ENCODE peak calls at places on chromosomes 11 and 22, in four cellular contexts. M is RPMI8226; U is activated CD4-positive, alpha-beta T cell treated with anti-CD3 and anti-CD28 coated beads, Interleukin-2, amount 50 U/mL, for 48 hours; Q is HT1080. V is an unnamed sample.

GRCh38 chr11:103546236-103546635 is 437.0 kb downstream of the DYNC2H1 start:
- DNase-seq in Q (peak), M (no peak), U (no peak), V (no peak)

GRCh38 chr22:23105919-23106853 is 35.6 kb downstream of the RSPH14 start:
- DNase-seq in U (no peak), Q (no peak), M (no peak), V (no peak)

GRCh38 chr11:27209562-27210005 is 153.4 kb downstream of the CCDC34 start:
- DNase-seq in U (no peak), M (no peak), Q (peak), V (no peak)

GRCh38 chr11:107545101-107545514 is 20.4 kb downstream of the ALKBH8 start:
- DNase-seq in U (no peak), M (no peak), Q (peak), V (no peak)

GRCh38 chr22:24189249-24190158 is 8.2 kb downstream of the SUSD2 start:
- DNase-seq in U (peak), M (peak), Q (peak), V (no peak)

GRCh38 chr22:41487037-41487963 is 18.4 kb downstream of the ACO2 start:
- DNase-seq in U (no peak), M (no peak), Q (no peak), V (no peak)

GRCh38 chr11:16603245-16603644 is 135.2 kb upstream of the C11orf58 start:
- DNase-seq in Q (no peak), M (no peak), U (no peak), V (no peak)

GRCh38 chr11:132114185-132114584 is 743.8 kb downstream of the NTM start:
- DNase-seq in Q (peak), M (peak), U (no peak), V (no peak)

GRCh38 chr11:72238040-72238450 is 5.9 kb downstream of the PHOX2A start:
- DNase-seq in M (peak), U (peak), Q (peak), V (no peak)

GRCh38 chr11:45885274-45885920 is at the start of gene MAPK8IP1:
- DNase-seq in U (peak), M (peak), Q (no peak), V (no peak)

GRCh38 chr11:1531961-1532586 is 40.0 kb downstream of the DUSP8 start:
- DNase-seq in M (no peak), Q (no peak), U (no peak), V (no peak)

GRCh38 chr11:3995949-3996554 is 98.5 kb upstream of the RRM1 start:
- DNase-seq in U (no peak), Q (peak), M (no peak), V (no peak)

GRCh38 chr11:21411114-21411513 is 741.7 kb downstream of the NELL1 start:
- DNase-seq in Q (peak), M (peak), U (no peak), V (no peak)

GRCh38 chr11:117809236-117810055 is 12.4 kb upstream of the DSCAML1 start:
- DNase-seq in Q (peak), M (peak), U (peak), V (no peak)

GRCh38 chr11:64102005-64102738 is 63.7 kb downstream of the MACROD1 start:
- DNase-seq in M (no peak), U (no peak), Q (no peak), V (peak)

GRCh38 chr11:44761546-44761961 is 34.8 kb downstream of the TSPAN18 start:
- DNase-seq in M (no peak), U (no peak), Q (no peak), V (no peak)

GRCh38 chr22:36332623-36333331 is 55.0 kb downstream of the MYH9 start:
- DNase-seq in Q (peak), U (peak), M (peak), V (no peak)

GRCh38 chr11:99501655-99502054 is 480.9 kb downstream of the CNTN5 start:
- DNase-seq in M (no peak), U (no peak), Q (no peak), V (no peak)

GRCh38 chr11:134951305-134951700 is 539.3 kb upstream of the B3GAT1 start:
- DNase-seq in U (no peak), Q (peak), M (no peak), V (peak)

GRCh38 chr22:24772493-24773220 is 1.9 kb downstream of the PIWIL3 start:
- DNase-seq in M (no peak), U (no peak), Q (peak), V (no peak)

GRCh38 chr11:60842688-60843605 is 1.0 kb downstream of the CCDC86 start:
- DNase-seq in M (no peak), Q (no peak), U (no peak), V (no peak)

GRCh38 chr11:3849297-3849874 is 6.1 kb upstream of the STIM1 start:
- DNase-seq in M (peak), U (no peak), Q (peak), V (no peak)

GRCh38 chr22:44405661-44406060 is 92.4 kb downstream of the RTL6 start:
- DNase-seq in U (no peak), Q (no peak), M (no peak), V (no peak)

GRCh38 chr11:69483696-69484426 is 2.4 kb downstream of the LINC01488 start:
- DNase-seq in Q (no peak), U (no peak), M (no peak), V (no peak)

GRCh38 chr22:43136255-43136654 is 6.9 kb downstream of the MCAT start:
- DNase-seq in U (peak), M (no peak), Q (no peak), V (no peak)

V was measured in SK-N-MC.